ENCODE peak calls at places on chromosomes 6 and 20, in nine cellular contexts. X is central memory CD4-positive, alpha-beta T cell; D is GM13976; U is AG04450; Z is Calu3; V is NCI-H446 treated with DMSO at 0.1 percent for 48 hours; W is occipital lobe; S is transverse colon; I is NCI-H2081. G is an unnamed sample.

GRCh38 chr6:42372699-42373098 is 79.0 kb downstream of the TRERF1 start:
- DNase-seq in X (no peak), D (no peak), U (no peak), Z (no peak), V (no peak), W (no peak), S (no peak), I (no peak), G (no peak)

GRCh38 chr6:27297857-27298730 is 14.0 kb downstream of the POM121L2 start:
- DNase-seq in X (no peak), D (no peak), U (no peak), Z (peak), V (peak), W (no peak), S (no peak), I (no peak), G (peak)

GRCh38 chr6:135909737-135910387 is 58.4 kb downstream of the PDE7B start:
- DNase-seq in X (peak), D (peak), U (no peak), Z (peak), V (no peak), W (no peak), S (peak), I (peak), G (no peak)

GRCh38 chr6:131250121-131250520 is 114.9 kb downstream of the AKAP7 start:
- DNase-seq in X (no peak), D (no peak), U (peak), Z (peak), V (no peak), W (peak), S (peak), I (no peak), G (no peak)

GRCh38 chr6:7580927-7581618 is 8.9 kb upstream of the SNRNP48 start:
- DNase-seq in X (no peak), D (no peak), U (no peak), Z (no peak), V (no peak), W (no peak), S (no peak), I (no peak), G (peak)

GRCh38 chr6:84657486-84657885 is 106.9 kb downstream of the TBX18 start:
- DNase-seq in X (no peak), D (no peak), U (no peak), Z (no peak), V (no peak), W (no peak), S (no peak), I (no peak), G (no peak)

GRCh38 chr6:2478200-2478599 is 232.8 kb upstream of the GMDS start:
- DNase-seq in X (no peak), D (no peak), U (no peak), Z (no peak), V (peak), W (no peak), S (no peak), I (no peak), G (no peak)

GRCh38 chr6:27630727-27631613 is 158.1 kb upstream of the ZNF184 start:
- DNase-seq in X (no peak), D (peak), U (no peak), Z (peak), V (no peak), W (peak), S (peak), I (peak), G (no peak)

GRCh38 chr6:111980168-111980567 is 73.7 kb upstream of the CCN6 start:
- DNase-seq in X (no peak), D (no peak), U (peak), Z (no peak), V (no peak), W (no peak), S (no peak), I (no peak), G (no peak)

GRCh38 chr6:30876039-30876730 is 8.1 kb upstream of the DDR1 start:
- DNase-seq in X (no peak), D (peak), U (no peak), Z (peak), V (peak), W (no peak), S (no peak), I (no peak), G (no peak)

GRCh38 chr20:62427172-62428007 is at the start of gene RBBP8NL:
- DNase-seq in X (no peak), D (no peak), U (no peak), Z (peak), V (no peak), W (no peak), S (peak), I (no peak), G (no peak)

GRCh38 chr20:34651200-34651599 is 25.7 kb downstream of the PIGU start:
- DNase-seq in X (no peak), D (no peak), U (no peak), Z (no peak), V (no peak), W (no peak), S (no peak), I (no peak), G (no peak)

G was measured in RCC 7860.